ENCODE peak calls at places on chromosomes 2 and 18, in seven cellular contexts. X is aorta; D is mesendoderm; E is foreskin fibroblast; L is AG08396; F is neural progenitor cell; Q is activated naive CD4-positive, alpha-beta T cell. T is an unnamed sample.

GRCh38 chr2:88638743-88639142 is 11.5 kb upstream of the EIF2AK3 start:
- DNase-seq in X (no peak), D (no peak), E (no peak), L (no peak), F (no peak), Q (no peak), T (no peak)

GRCh38 chr18:8522756-8523155 is 86.5 kb upstream of the RAB12 start:
- DNase-seq in X (no peak), D (no peak), E (no peak), L (no peak), F (no peak), Q (no peak), T (no peak)

GRCh38 chr2:173191601-173192000 is 116.0 kb downstream of the MAP3K20 start:
- DNase-seq in X (no peak), D (peak), E (no peak), L (no peak), F (peak), Q (no peak), T (no peak)

GRCh38 chr18:23616258-23616657 is 30.0 kb upstream of the NPC1 start:
- DNase-seq in X (no peak), D (no peak), E (no peak), L (no peak), F (no peak), Q (no peak), T (no peak)

GRCh38 chr2:240803191-240803590 is 16.8 kb downstream of the KIF1A start:
- DNase-seq in X (peak), D (no peak), E (no peak), L (no peak), F (no peak), Q (no peak), T (no peak)

GRCh38 chr2:158990397-158991209 is 22.2 kb downstream of the TANC1 start:
- DNase-seq in X (no peak), D (peak), E (peak), L (peak), F (no peak), Q (no peak), T (no peak)

GRCh38 chr2:191892391-191892790 is 45.5 kb upstream of the CAVIN2 start:
- DNase-seq in X (no peak), D (no peak), E (peak), L (no peak), F (no peak), Q (no peak), T (no peak)

GRCh38 chr2:85231952-85232351 is 95.8 kb downstream of the TGOLN2 start:
- DNase-seq in X (no peak), D (no peak), E (no peak), L (no peak), F (peak), Q (no peak), T (no peak)

GRCh38 chr18:75548353-75548752 is 120.8 kb upstream of the SMIM21 start:
- DNase-seq in X (no peak), D (peak), E (no peak), L (no peak), F (peak), Q (no peak), T (no peak)

GRCh38 chr18:76371804-76372203 is 123.2 kb downstream of the ZNF516 start:
- DNase-seq in X (peak), D (no peak), E (no peak), L (no peak), F (no peak), Q (no peak), T (no peak)

GRCh38 chr2:236715077-236715476 is 145.5 kb downstream of the ACKR3 start:
- DNase-seq in X (peak), D (no peak), E (no peak), L (no peak), F (peak), Q (no peak), T (no peak)

GRCh38 chr2:2586068-2586776 is 255.1 kb upstream of the MYT1L start:
- DNase-seq in X (peak), D (no peak), E (no peak), L (no peak), F (no peak), Q (no peak), T (peak)

GRCh38 chr18:55096261-55097026 is 137.2 kb upstream of the CCDC68 start:
- DNase-seq in X (no peak), D (peak), E (peak), L (peak), F (peak), Q (no peak), T (no peak)

GRCh38 chr2:236239276-236240065 is 24.7 kb downstream of the ASB18 start:
- DNase-seq in X (no peak), D (peak), E (no peak), L (no peak), F (no peak), Q (no peak), T (peak)

GRCh38 chr2:176092270-176093144 is at the start of gene HOXD13:
- DNase-seq in X (no peak), D (peak), E (no peak), L (no peak), F (peak), Q (no peak), T (no peak)

GRCh38 chr2:85470850-85471800 is 52.6 kb downstream of the SH2D6 start:
- DNase-seq in X (no peak), D (no peak), E (no peak), L (no peak), F (no peak), Q (no peak), T (no peak)

GRCh38 chr2:105929506-105929905 is 184.8 kb downstream of the NCK2 start:
- DNase-seq in X (no peak), D (no peak), E (no peak), L (no peak), F (no peak), Q (peak), T (no peak)

GRCh38 chr2:108907822-108908716 is 81.0 kb downstream of the EDAR start:
- DNase-seq in X (peak), D (no peak), E (no peak), L (no peak), F (no peak), Q (no peak), T (peak)

GRCh38 chr2:115165529-115166109 is 723.2 kb downstream of the DPP10 start:
- DNase-seq in X (no peak), D (peak), E (no peak), L (peak), F (peak), Q (no peak), T (no peak)

GRCh38 chr2:108858894-108859293 is 72.3 kb downstream of the CCDC138 start:
- DNase-seq in X (no peak), D (no peak), E (peak), L (no peak), F (no peak), Q (no peak), T (no peak)

GRCh38 chr2:101401316-101401660 is 14.0 kb upstream of the CREG2 start:
- DNase-seq in X (no peak), D (no peak), E (no peak), L (no peak), F (no peak), Q (no peak), T (no peak)

GRCh38 chr2:65722028-65722427 is 289.6 kb upstream of the SPRED2 start:
- DNase-seq in X (no peak), D (peak), E (no peak), L (peak), F (peak), Q (no peak), T (peak)

GRCh38 chr18:12857991-12858544 is 26.0 kb downstream of the PTPN2 start:
- DNase-seq in X (no peak), D (no peak), E (no peak), L (no peak), F (no peak), Q (no peak), T (no peak)

GRCh38 chr2:201806442-201806841 is at the start of gene CDK15:
- DNase-seq in X (no peak), D (peak), E (peak), L (peak), F (no peak), Q (no peak), T (no peak)

T was measured in ureter.